ENCODE peak calls at places on chromosomes 4 and X, in seven cellular contexts. G is endothelial cell; O is H9; P is sciatic nerve; K is activated naive CD8-positive, alpha-beta T cell treated with anti-CD3 and anti-CD28 coated beads for 36 hours; C is uterus; U is NCI-H345. W is an unnamed sample.

GRCh38 chr4:173275150-173275549 is 59.0 kb downstream of the HMGB2 start:
- DNase-seq in U (no peak), G (no peak), O (no peak), K (no peak), C (no peak), P (no peak), W (no peak)

GRCh38 chr4:42464550-42465124 is 67.3 kb downstream of the SHISA3 start:
- DNase-seq in G (no peak), P (no peak), U (no peak), K (no peak), C (no peak), O (no peak), W (no peak)

GRCh38 chr4:87209696-87210095 is 10.7 kb downstream of the KLHL8 start:
- DNase-seq in U (no peak), P (peak; percentile 65), G (no peak), C (peak; percentile 57), K (peak; percentile 24), O (no peak), W (no peak)

GRCh38 chrX:55489315-55490009 is at the start of gene USP51:
- DNase-seq in U (peak; percentile 52), K (peak; percentile 36), G (peak; percentile 40), P (peak; percentile 76), O (peak; percentile 77), C (peak; percentile 52), W (no peak)

GRCh38 chrX:68894513-68895338 is 65.9 kb downstream of the EFNB1 start:
- DNase-seq in P (peak; percentile 74), C (peak; percentile 69), K (peak; percentile 2), U (no peak), G (peak; percentile 41), O (peak; percentile 46), W (no peak)

GRCh38 chr4:39256436-39256835 is 74.1 kb downstream of the WDR19 start:
- DNase-seq in O (no peak), U (no peak), K (no peak), P (no peak), C (no peak), G (no peak), W (no peak)

GRCh38 chr4:148445903-148446261 is 3.7 kb upstream of the NR3C2 start:
- DNase-seq in O (no peak), C (no peak), K (no peak), G (no peak), U (no peak), P (no peak), W (no peak)

GRCh38 chr4:126779446-126780166 is 853.2 kb upstream of the INTU start:
- DNase-seq in P (no peak), O (no peak), C (no peak), K (no peak), G (no peak), U (no peak), W (no peak)

GRCh38 chr4:138897818-138898226 is 117.8 kb upstream of the NOCT start:
- DNase-seq in O (no peak), U (peak; percentile 22), P (no peak), C (no peak), G (no peak), K (peak; percentile 3), W (peak; percentile 6)

GRCh38 chrX:154799554-154800348 is 5.5 kb downstream of the MPP1 start:
- DNase-seq in O (no peak), G (peak; percentile 7), C (peak; percentile 28), K (no peak), U (peak; percentile 91), P (no peak), W (no peak)

GRCh38 chr4:153131478-153132069 is 72.7 kb upstream of the TRIM2 start:
- DNase-seq in C (no peak), U (no peak), G (no peak), P (no peak), K (no peak), O (no peak), W (no peak)

GRCh38 chrX:118271770-118272169 is 74.1 kb upstream of the WDR44 start:
- DNase-seq in K (no peak), P (no peak), G (no peak), C (no peak), O (no peak), U (no peak), W (no peak)

GRCh38 chrX:70196961-70197805 is 19.9 kb downstream of the DGAT2L6 start:
- DNase-seq in C (peak; percentile 27), O (peak; percentile 51), G (peak; percentile 54), U (peak; percentile 65), P (no peak), K (peak; percentile 52), W (peak; percentile 33)

GRCh38 chrX:72392816-72393800 is 87.4 kb upstream of the CITED1 start:
- DNase-seq in C (no peak), P (no peak), U (no peak), O (no peak), K (no peak), G (no peak), W (no peak)

GRCh38 chrX:46184749-46185148 is 360.5 kb downstream of the ZNF674 start:
- DNase-seq in K (no peak), C (no peak), U (no peak), O (no peak), G (no peak), P (no peak), W (no peak)

GRCh38 chrX:13090261-13091110 is 46.1 kb upstream of the FAM9C start:
- DNase-seq in C (no peak), K (no peak), O (no peak), G (no peak), U (no peak), P (no peak), W (peak; percentile 36)

GRCh38 chr4:176755624-176756023 is 37.1 kb downstream of the VEGFC start:
- DNase-seq in G (no peak), P (no peak), C (no peak), O (no peak), K (no peak), U (no peak), W (no peak)

GRCh38 chr4:148643851-148644250 is 201.6 kb upstream of the NR3C2 start:
- DNase-seq in P (no peak), G (no peak), C (no peak), U (no peak), K (no peak), O (no peak), W (no peak)

GRCh38 chr4:158314756-158315487 is 104.6 kb downstream of the TMEM144 start:
- DNase-seq in P (no peak), U (no peak), C (no peak), G (no peak), K (no peak), O (no peak), W (no peak)

GRCh38 chr4:181330654-181331595 is 912.3 kb upstream of the TENM3 start:
- DNase-seq in O (no peak), K (no peak), U (no peak), C (no peak), G (no peak), P (no peak), W (no peak)

GRCh38 chr4:168735735-168736134 is 238.9 kb downstream of the PALLD start:
- DNase-seq in P (no peak), O (no peak), K (no peak), U (no peak), G (no peak), C (no peak), W (no peak)

GRCh38 chr4:98905834-98906233 is 23.1 kb downstream of the EIF4E start:
- DNase-seq in C (no peak), K (no peak), G (no peak), O (no peak), P (no peak), U (no peak), W (no peak)